ENCODE peak calls at places on chromosomes 2 and 18, in five cellular contexts. T is tibial nerve, F is HCT116, O is spleen, D is brain microvascular endothelial cell. V is an unnamed sample. For H3K36me3, the result is how much of the 10 kb centered on the place peaks cover.

GRCh38 chr2:195535911-195536522 is 121.0 kb upstream of the SLC39A10 start:
- DNase-seq in D (no peak), T (no peak), O (peak), F (no peak), V (peak)

GRCh38 chr2:98416760-98417159 is 27.9 kb upstream of the INPP4A start:
- DNase-seq in O (no peak), F (no peak), D (no peak), T (no peak), V (no peak)

GRCh38 chr2:121284424-121285076 is 452 bp downstream of the TFCP2L1 start:
- DNase-seq in D (no peak), F (no peak), O (peak), T (no peak), V (no peak)

GRCh38 chr2:158600155-158600802 is 143.5 kb downstream of the PKP4 start:
- DNase-seq in T (no peak), D (peak), F (no peak), O (no peak), V (peak)

GRCh38 chr2:96180521-96180920 is 28.1 kb downstream of the STARD7 start:
- DNase-seq in D (no peak), T (no peak), O (no peak), F (no peak), V (no peak)

GRCh38 chr2:1744446-1745170 is at the start of gene PXDN:
- DNase-seq in D (no peak), F (no peak), T (no peak), O (peak), V (no peak)

GRCh38 chr2:19746611-19747309 is 155.0 kb downstream of the TTC32 start:
- DNase-seq in T (no peak), F (no peak), O (no peak), D (no peak), V (no peak)

GRCh38 chr2:84713441-84713840 is 167.4 kb downstream of the TRABD2A start:
- DNase-seq in O (no peak), D (no peak), F (no peak), T (no peak), V (no peak)

GRCh38 chr2:66761826-66762225 is 326.9 kb downstream of the MEIS1 start:
- DNase-seq in F (no peak), T (no peak), O (no peak), D (no peak), V (no peak)

GRCh38 chr2:226098861-226099466 is 699.5 kb downstream of the NYAP2 start:
- DNase-seq in T (no peak), F (no peak), O (no peak), D (no peak), V (no peak)

GRCh38 chr2:66364495-66364992 is 70.4 kb upstream of the MEIS1 start:
- DNase-seq in F (no peak), O (no peak), T (no peak), D (peak), V (no peak)

GRCh38 chr2:169109502-169110409 is 40.4 kb downstream of the DHRS9 start:
- DNase-seq in F (peak), O (peak), D (peak), T (peak), V (peak)

GRCh38 chr2:21142149-21142548 is 18.4 kb downstream of the TDRD15 start:
- DNase-seq in F (no peak), D (no peak), O (no peak), T (no peak), V (no peak)

GRCh38 chr18:33702625-33703024 is 124.6 kb downstream of the ASXL3 start:
- DNase-seq in T (no peak), F (no peak), O (no peak), D (no peak), V (no peak)

GRCh38 chr2:187775651-187776050 is 221.4 kb upstream of the TFPI start:
- DNase-seq in D (peak), O (no peak), T (no peak), F (no peak), V (no peak)

GRCh38 chr2:75896779-75897366 is 186.2 kb upstream of the GCFC2 start:
- DNase-seq in D (no peak), F (no peak), T (no peak), O (no peak), V (no peak)

GRCh38 chr2:8006626-8007025 is 675.2 kb upstream of the ID2 start:
- DNase-seq in D (no peak), T (no peak), F (no peak), O (no peak), V (no peak)

GRCh38 chr2:43837831-43838559 is 644 bp downstream of the ABCG5 start:
- DNase-seq in D (no peak), T (no peak), F (no peak), O (no peak), V (no peak)
- H3K27ac ChIP-seq in D (no peak), T (no peak), F (no peak), O (no peak), V (no peak)

GRCh38 chr2:185522472-185522871 is 216.1 kb upstream of the FSIP2 start:
- DNase-seq in T (no peak), D (no peak), F (no peak), O (no peak), V (no peak)
- TF ChIP-seq CTCF in T (no peak), D (peak), F (no peak), O (no peak), V (no peak)

GRCh38 chr2:24297663-24298062 is 62.7 kb downstream of the ITSN2 start:
- DNase-seq in F (no peak), D (no peak), O (no peak), T (no peak), V (no peak)
- H3K36me3 ChIP-seq in F (under half), D (under half), O (under half), T (half or more), V (under half)

GRCh38 chr18:77088977-77089795 is 43.4 kb downstream of the MBP start:
- DNase-seq in T (no peak), O (peak), D (no peak), F (peak), V (no peak)

GRCh38 chr18:77089796-77090285 is 42.7 kb downstream of the MBP start:
- DNase-seq in F (no peak), O (no peak), D (no peak), T (no peak), V (no peak)

GRCh38 chr18:77086656-77087390 is 45.8 kb downstream of the MBP start:
- DNase-seq in D (no peak), F (no peak), O (peak), T (no peak), V (no peak)

GRCh38 chr18:77086034-77086433 is 46.5 kb downstream of the MBP start:
- DNase-seq in F (no peak), D (peak), O (no peak), T (no peak), V (no peak)

GRCh38 chr18:77087391-77088141 is 45.0 kb downstream of the MBP start:
- DNase-seq in O (peak), T (no peak), F (no peak), D (no peak), V (no peak)
- H3K27ac ChIP-seq in O (peak), T (peak), F (no peak), D (peak), V (peak)

GRCh38 chr2:241940329-241940728 is 70.8 kb downstream of the RTP5 start:
- DNase-seq in F (peak), D (no peak), T (no peak), O (no peak), V (no peak)
- TF ChIP-seq CTCF in F (peak), D (peak), T (no peak), O (no peak), V (no peak)

GRCh38 chr18:9120796-9121195 is 15.8 kb upstream of the ANKRD12 start:
- DNase-seq in O (no peak), F (no peak), D (no peak), T (no peak), V (no peak)

GRCh38 chr18:9126337-9126736 is 10.2 kb upstream of the ANKRD12 start:
- DNase-seq in F (no peak), O (no peak), T (no peak), D (no peak), V (no peak)

GRCh38 chr18:9117980-9118841 is 15.7 kb downstream of the NDUFV2 start:
- DNase-seq in F (no peak), T (no peak), D (no peak), O (no peak), V (no peak)

GRCh38 chr18:9124824-9125223 is 11.8 kb upstream of the ANKRD12 start:
- DNase-seq in F (no peak), D (no peak), T (no peak), O (no peak), V (no peak)

DNA sequence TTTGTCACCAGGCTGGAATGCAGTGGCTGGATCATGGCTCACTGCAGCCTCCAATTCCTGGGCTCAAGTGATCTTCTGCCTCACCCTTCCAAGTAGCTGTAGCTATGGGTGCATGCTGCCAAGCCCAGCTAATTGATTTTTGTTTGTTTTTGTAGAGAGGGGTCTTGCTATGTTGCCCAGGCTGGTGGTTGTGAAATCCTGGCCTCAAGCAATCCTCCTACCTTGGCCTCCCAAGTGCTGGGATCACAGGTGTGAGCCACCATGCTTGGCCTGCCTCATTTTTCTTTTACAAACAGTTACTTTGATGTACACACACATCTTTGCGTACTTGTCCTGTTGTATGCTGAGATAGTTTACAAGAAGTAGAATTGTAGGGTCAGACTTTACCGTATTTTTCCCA is 13.1 kb upstream of the ANKRD12 start:
- DNase-seq in D (no peak), T (no peak), F (no peak), O (no peak), V (no peak)
- H3K36me3 ChIP-seq in D (under half), T (half or more), F (under half), O (under half), V (half or more)

GRCh38 chr18:56233595-56233994 is 404.8 kb downstream of the TXNL1 start:
- DNase-seq in F (no peak), T (no peak), O (no peak), D (peak), V (no peak)
- H3K27ac ChIP-seq in F (no peak), T (no peak), O (no peak), D (peak), V (no peak)

V was measured in left lung.